ENCODE peak calls at places on chromosomes 13 and 19, in eight cellular contexts. B, L, V, C, S, T, U and E are unnamed samples.

GRCh38 chr19:2343289-2343982 is 15.0 kb downstream of the SPPL2B start:
- DNase-seq in C (no peak), V (no peak), U (no peak), L (no peak), T (no peak), B (no peak), S (no peak), E (no peak)

GRCh38 chr13:80884031-80884785 is 543.3 kb upstream of the SPRY2 start:
- DNase-seq in V (no peak), B (no peak), T (no peak), S (no peak), U (no peak), C (no peak), L (no peak), E (no peak)

GRCh38 chr13:44932850-44933251 is 56.4 kb downstream of the NUFIP1 start:
- DNase-seq in B (no peak), T (no peak), V (peak; percentile 56), C (peak; percentile 49), U (peak; percentile 28), L (peak; percentile 23), S (no peak), E (no peak)

GRCh38 chr13:44312898-44313551 is 60.6 kb upstream of the SERP2 start:
- DNase-seq in C (peak; percentile 95), S (no peak), T (no peak), U (peak; percentile 75), V (peak; percentile 92), B (no peak), L (peak; percentile 86), E (no peak)

GRCh38 chr19:13459351-13459750 is 46.9 kb downstream of the CACNA1A start:
- DNase-seq in T (no peak), S (no peak), C (no peak), U (no peak), L (no peak), B (no peak), V (no peak), E (peak; percentile 47)

GRCh38 chr19:35868172-35868822 is at the start of gene APLP1:
- DNase-seq in V (no peak), S (peak; percentile 49), B (peak; percentile 13), L (no peak), C (no peak), U (no peak), T (peak; percentile 35), E (peak; percentile 83)

GRCh38 chr19:5312058-5312457 is 28.6 kb downstream of the PTPRS start:
- DNase-seq in T (no peak), B (no peak), L (no peak), V (no peak), U (no peak), S (no peak), C (no peak), E (no peak)

GRCh38 chr13:50463662-50464061 is 379.8 kb downstream of the DLEU7 start:
- DNase-seq in V (no peak), U (no peak), B (no peak), S (no peak), C (no peak), L (no peak), T (no peak), E (no peak)

GRCh38 chr19:52527954-52528326 is 472 bp downstream of the ZNF808 start:
- DNase-seq in V (peak; percentile 2), U (no peak), C (no peak), S (no peak), T (no peak), L (no peak), B (no peak), E (no peak)

GRCh38 chr13:27283906-27284523 is 13.4 kb downstream of the RASL11A start:
- DNase-seq in S (no peak), C (no peak), B (no peak), L (peak; percentile 13), U (no peak), V (peak; percentile 66), T (no peak), E (no peak)

GRCh38 chr13:21528616-21529015 is 69.5 kb upstream of the ZDHHC20 start:
- DNase-seq in S (no peak), T (no peak), B (peak; percentile 58), V (no peak), C (peak; percentile 63), U (peak; percentile 60), L (no peak), E (no peak)

GRCh38 chr19:12112238-12112637 is 27.9 kb downstream of the ZNF20 start:
- DNase-seq in L (no peak), C (no peak), S (no peak), T (no peak), U (no peak), V (no peak), B (no peak), E (no peak)

GRCh38 chr13:98576963-98577822 is at the start of gene STK24:
- DNase-seq in S (peak; percentile 65), U (peak; percentile 63), T (peak; percentile 34), L (peak; percentile 75), C (peak; percentile 74), B (no peak), V (peak; percentile 84), E (peak; percentile 84)

GRCh38 chr19:18023596-18024212 is 15.7 kb downstream of the ARRDC2 start:
- DNase-seq in B (no peak), U (no peak), T (peak; percentile 76), L (no peak), V (no peak), C (no peak), S (no peak), E (no peak)

GRCh38 chr19:14127176-14127575 is 9.2 kb downstream of the ASF1B start:
- DNase-seq in U (no peak), V (no peak), T (no peak), C (no peak), B (no peak), L (no peak), S (no peak), E (no peak)

GRCh38 chr13:73065665-73066350 is 7.0 kb downstream of the KLF5 start:
- DNase-seq in S (no peak), T (no peak), U (no peak), C (no peak), L (peak; percentile 44), B (no peak), V (no peak), E (no peak)

GRCh38 chr13:114095486-114095885 is 36.9 kb downstream of the RASA3 start:
- DNase-seq in C (no peak), T (no peak), B (no peak), V (no peak), S (no peak), L (no peak), U (no peak), E (no peak)

GRCh38 chr19:45641274-45642105 is 2.3 kb upstream of the EML2 start:
- DNase-seq in S (peak; percentile 93), L (peak; percentile 96), B (no peak), T (peak; percentile 23), U (peak; percentile 30), V (peak; percentile 62), C (peak; percentile 41), E (no peak)

GRCh38 chr13:33312150-33312908 is 26.8 kb upstream of the STARD13 start:
- DNase-seq in B (no peak), T (no peak), U (no peak), L (peak; percentile 21), V (peak; percentile 58), S (no peak), C (peak; percentile 37), E (no peak)

GRCh38 chr19:35125746-35126623 is 8.9 kb downstream of the LGI4 start:
- DNase-seq in S (no peak), U (no peak), L (no peak), V (no peak), T (no peak), C (no peak), B (no peak), E (no peak)

GRCh38 chr19:1854542-1855039 is 6.3 kb upstream of the REXO1 start:
- DNase-seq in C (no peak), L (no peak), B (no peak), V (no peak), U (no peak), T (no peak), S (no peak), E (no peak)

GRCh38 chr19:8505680-8506401 is 3.4 kb upstream of the PRAM1 start:
- DNase-seq in S (peak; percentile 80), V (peak; percentile 65), T (peak; percentile 54), L (peak; percentile 68), B (no peak), U (no peak), C (peak; percentile 49), E (peak; percentile 94)

GRCh38 chr13:106521101-106521799 is 14.2 kb downstream of the EFNB2 start:
- DNase-seq in S (no peak), U (no peak), C (no peak), B (no peak), V (no peak), L (no peak), T (no peak), E (no peak)

GRCh38 chr19:51600940-51601575 is 29.1 kb downstream of the SIGLEC5 start:
- DNase-seq in L (no peak), S (no peak), C (no peak), U (no peak), T (no peak), B (no peak), V (no peak), E (no peak)

GRCh38 chr13:23899555-23899954 is 2.3 kb upstream of the C1QTNF9B start:
- DNase-seq in S (no peak), V (peak; percentile 79), L (peak; percentile 32), B (no peak), U (no peak), T (peak; percentile 22), C (peak; percentile 74), E (peak; percentile 47)

GRCh38 chr13:109509154-109509905 is 277.1 kb downstream of the IRS2 start:
- DNase-seq in C (peak; percentile 66), S (no peak), U (peak; percentile 55), L (peak; percentile 30), T (no peak), B (no peak), V (peak; percentile 82), E (no peak)

GRCh38 chr19:48868196-48868886 is at the start of gene PLEKHA4:
- DNase-seq in T (no peak), C (peak; percentile 49), U (no peak), V (peak; percentile 50), L (no peak), B (no peak), S (peak; percentile 56), E (no peak)

GRCh38 chr19:43380771-43381386 is 27.4 kb downstream of the CD177 start:
- DNase-seq in U (no peak), C (no peak), T (no peak), S (no peak), V (no peak), L (no peak), B (no peak), E (no peak)

GRCh38 chr19:54339646-54340358 is 840 bp upstream of the LILRA4 start:
- DNase-seq in T (no peak), B (no peak), U (no peak), L (no peak), S (no peak), V (no peak), C (no peak), E (no peak)

GRCh38 chr13:84126671-84127171 is 244.4 kb upstream of the SLITRK1 start:
- DNase-seq in V (no peak), T (no peak), B (no peak), U (no peak), S (no peak), C (no peak), L (no peak), E (no peak)

GRCh38 chr19:15379996-15380647 is 535 bp upstream of the AKAP8 start:
- DNase-seq in S (peak; percentile 63), U (no peak), C (peak; percentile 11), T (no peak), B (no peak), L (peak; percentile 49), V (peak; percentile 37), E (no peak)

GRCh38 chr19:6481541-6482342 is at the start of gene DENND1C:
- DNase-seq in B (no peak), T (peak; percentile 43), C (no peak), V (no peak), S (no peak), L (no peak), U (no peak), E (peak; percentile 39)

GRCh38 chr13:23349127-23349897 is 84.2 kb downstream of the SACS start:
- DNase-seq in B (no peak), C (no peak), V (peak; percentile 49), L (no peak), S (no peak), T (no peak), U (peak; percentile 20), E (no peak)

GRCh38 chr13:95564948-95565347 is 12.4 kb downstream of the CLDN10 start:
- DNase-seq in V (peak; percentile 57), T (no peak), S (no peak), B (no peak), U (peak; percentile 6), L (peak; percentile 32), C (peak; percentile 34), E (no peak)